ENCODE peak calls at places on chromosome 22, in six cellular contexts. J is stimulated activated CD4-positive, alpha-beta T cell treated with anti-CD3 and anti-CD28 coated beads, Interleukin-1b, Interleukin-23, amount 100 ng/mL, for 1 hour; N is left lung; C is NCI-H1048; F is T-helper 1 cell; T is NCI-H2029. D is an unnamed sample.

GRCh38 chr22:46259374-46259773 is 3.8 kb downstream of the PKDREJ start:
- DNase-seq in C (no peak), J (no peak), F (no peak), N (no peak), T (no peak), D (no peak)

GRCh38 chr22:22422629-22423112 is 85.9 kb downstream of the ZNF280B start:
- DNase-seq in J (peak; percentile 42), N (peak; percentile 80), C (no peak), F (peak; percentile 26), T (peak; percentile 42), D (peak; percentile 41)

GRCh38 chr22:22942511-22943329 is 55.1 kb downstream of the IGLL5 start:
- DNase-seq in N (peak; percentile 59), C (peak; percentile 11), F (peak; percentile 60), J (peak; percentile 62), T (peak; percentile 48), D (peak; percentile 18)

GRCh38 chr22:46128606-46129005 is 21.7 kb upstream of the PPARA start:
- DNase-seq in C (no peak), T (no peak), F (no peak), N (no peak), J (no peak), D (no peak)

GRCh38 chr22:43343262-43343988 is at the start of gene SCUBE1:
- DNase-seq in F (peak; percentile 34), J (peak; percentile 39), T (peak; percentile 22), C (no peak), N (peak; percentile 88), D (no peak)

GRCh38 chr22:26725012-26725676 is 67.8 kb downstream of the MIAT start:
- DNase-seq in T (no peak), C (no peak), N (no peak), F (no peak), J (no peak), D (no peak)

GRCh38 chr22:39490135-39490798 is 11.8 kb upstream of the MIEF1 start:
- DNase-seq in C (peak; percentile 45), N (peak; percentile 94), F (peak; percentile 66), T (peak; percentile 72), J (peak; percentile 52), D (peak; percentile 57)

GRCh38 chr22:50084085-50084484 is 1.1 kb downstream of the MLC1 start:
- DNase-seq in F (no peak), T (no peak), C (no peak), J (no peak), N (no peak), D (no peak)

GRCh38 chr22:28146401-28147304 is 227.6 kb upstream of the PITPNB start:
- DNase-seq in F (no peak), N (no peak), T (no peak), J (no peak), C (no peak), D (no peak)

GRCh38 chr22:39825661-39826102 is 67.9 kb downstream of the ENTHD1 start:
- DNase-seq in T (no peak), F (no peak), N (no peak), J (no peak), C (no peak), D (no peak)

GRCh38 chr22:35488513-35488912 is 52.1 kb upstream of the RASD2 start:
- DNase-seq in F (no peak), J (no peak), C (no peak), T (peak; percentile 48), N (no peak), D (no peak)

GRCh38 chr22:35409783-35410662 is 10.1 kb downstream of the MCM5 start:
- DNase-seq in F (no peak), N (peak; percentile 85), T (no peak), C (no peak), J (no peak), D (no peak)

GRCh38 chr22:30368420-30368819 is 11.6 kb downstream of the CCDC157 start:
- DNase-seq in T (no peak), N (peak; percentile 61), F (no peak), J (no peak), C (no peak), D (no peak)

GRCh38 chr22:33793464-33793863 is 126.8 kb downstream of the LARGE1 start:
- DNase-seq in J (no peak), F (no peak), N (no peak), C (no peak), T (no peak), D (no peak)

GRCh38 chr22:33271390-33272161 is 213.4 kb upstream of the SYN3 start:
- DNase-seq in N (no peak), C (no peak), J (no peak), F (no peak), T (peak; percentile 73), D (peak; percentile 3)

GRCh38 chr22:38601221-38601764 is 31.3 kb upstream of the DMC1 start:
- DNase-seq in F (no peak), N (no peak), T (no peak), J (no peak), C (no peak), D (no peak)

GRCh38 chr22:19998232-19998951 is 18.2 kb downstream of the ARVCF start:
- DNase-seq in F (no peak), T (no peak), N (peak; percentile 64), J (no peak), C (no peak), D (no peak)

GRCh38 chr22:40421082-40421350 is 50.6 kb downstream of the SGSM3 start:
- DNase-seq in J (no peak), T (no peak), C (no peak), N (peak; percentile 34), F (no peak), D (no peak)

GRCh38 chr22:41481131-41481830 is 12.4 kb downstream of the ACO2 start:
- DNase-seq in N (no peak), C (no peak), T (no peak), F (no peak), J (no peak), D (no peak)

GRCh38 chr22:43853328-43853931 is 8.9 kb downstream of the SULT4A1 start:
- DNase-seq in N (no peak), J (no peak), C (no peak), T (peak; percentile 21), F (no peak), D (no peak)

GRCh38 chr22:50012201-50013181 is at the start of gene IL17REL:
- DNase-seq in T (peak; percentile 4), C (no peak), J (no peak), N (peak; percentile 72), F (no peak), D (no peak)

GRCh38 chr22:42964994-42965699 is 49.8 kb downstream of the PACSIN2 start:
- DNase-seq in T (no peak), F (no peak), C (no peak), J (no peak), N (no peak), D (no peak)

GRCh38 chr22:30167327-30167726 is 79.2 kb downstream of the LIF start:
- DNase-seq in T (no peak), C (no peak), N (no peak), F (no peak), J (no peak), D (no peak)

GRCh38 chr22:47126344-47126811 is 363.9 kb downstream of the TBC1D22A start:
- DNase-seq in T (no peak), J (no peak), F (no peak), C (no peak), N (peak; percentile 55), D (no peak)

GRCh38 chr22:49815641-49816071 is 12.0 kb downstream of the BRD1 start:
- DNase-seq in J (no peak), T (no peak), N (peak; percentile 64), C (no peak), F (no peak), D (no peak)

GRCh38 chr22:38953577-38954413 is 3.6 kb upstream of the APOBEC3A start:
- DNase-seq in N (no peak), C (no peak), T (no peak), J (peak; percentile 33), F (peak; percentile 45), D (no peak)

GRCh38 chr22:31681625-31682345 is 19.8 kb upstream of the PISD start:
- DNase-seq in T (no peak), J (no peak), F (no peak), N (no peak), C (no peak), D (no peak)

GRCh38 chr22:38077096-38077495 is 6.9 kb downstream of the SLC16A8 start:
- DNase-seq in C (no peak), J (no peak), F (no peak), N (peak; percentile 43), T (no peak), D (no peak)

GRCh38 chr22:19122752-19123492 is 710 bp upstream of the DGCR2 start:
- DNase-seq in T (no peak), N (no peak), C (no peak), J (no peak), F (no peak), D (no peak)

GRCh38 chr22:17773606-17774205 is 563 bp downstream of the BID start:
- DNase-seq in F (peak; percentile 57), C (no peak), J (peak; percentile 34), T (peak; percentile 38), N (peak; percentile 89), D (no peak)